ENCODE peak calls at places on chromosomes 7 and 10, in nine cellular contexts. T is brain microvascular endothelial cell; M is body of pancreas; Y is endothelial cell of umbilical vein; H is effector memory CD4-positive, alpha-beta T cell; V is esophagus squamous epithelium; S is GM12878; W is small intestine; Z is CD8-positive, alpha-beta memory T cell. Q is an unnamed sample.

GRCh38 chr7:116399808-116400207 is 99.7 kb upstream of the CAV2 start:
- DNase-seq in T (peak), M (no peak), Y (peak), H (no peak), V (no peak), S (no peak), W (no peak), Z (no peak), Q (no peak)

GRCh38 chr7:138755331-138755747 is 42.5 kb upstream of the TMEM213 start:
- DNase-seq in T (no peak), M (no peak), Y (no peak), H (no peak), V (no peak), S (no peak), W (no peak), Z (no peak), Q (no peak)

GRCh38 chr7:143507094-143507518 is 29.4 kb downstream of the TAS2R41 start:
- DNase-seq in T (no peak), M (no peak), Y (no peak), H (no peak), V (no peak), S (no peak), W (no peak), Z (no peak), Q (no peak)

GRCh38 chr7:100130608-100131453 is 4.1 kb downstream of the MBLAC1 start:
- DNase-seq in T (peak), M (peak), Y (peak), H (peak), V (no peak), S (no peak), W (peak), Z (peak), Q (peak)

GRCh38 chr10:88525371-88526079 is 57.6 kb downstream of the RNLS start:
- DNase-seq in T (peak), M (peak), Y (peak), H (no peak), V (no peak), S (no peak), W (peak), Z (no peak), Q (peak)

GRCh38 chr7:54831046-54831643 is 72.1 kb upstream of the SEC61G start:
- DNase-seq in T (no peak), M (no peak), Y (no peak), H (no peak), V (no peak), S (no peak), W (no peak), Z (no peak), Q (no peak)

GRCh38 chr7:44565795-44566559 is 7.7 kb downstream of the DDX56 start:
- DNase-seq in T (no peak), M (no peak), Y (no peak), H (no peak), V (no peak), S (no peak), W (no peak), Z (no peak), Q (no peak)

GRCh38 chr10:113221756-113222168 is 271.7 kb downstream of the TCF7L2 start:
- DNase-seq in T (no peak), M (no peak), Y (no peak), H (no peak), V (no peak), S (no peak), W (peak), Z (no peak), Q (no peak)

GRCh38 chr7:102287465-102288146 is 938 bp downstream of the SH2B2 start:
- DNase-seq in T (no peak), M (peak), Y (no peak), H (no peak), V (no peak), S (no peak), W (peak), Z (peak), Q (no peak)

GRCh38 chr7:25122373-25122772 is 2.7 kb downstream of the CYCS start:
- DNase-seq in T (peak), M (no peak), Y (no peak), H (no peak), V (no peak), S (no peak), W (no peak), Z (no peak), Q (no peak)

GRCh38 chr10:90458571-90458970 is 399.3 kb downstream of the HTR7 start:
- DNase-seq in T (no peak), M (no peak), Y (no peak), H (no peak), V (no peak), S (no peak), W (no peak), Z (no peak), Q (no peak)

GRCh38 chr10:93413252-93413689 is 68.9 kb downstream of the MYOF start:
- DNase-seq in T (no peak), M (no peak), Y (peak), H (peak), V (no peak), S (no peak), W (no peak), Z (peak), Q (no peak)

GRCh38 chr7:37690206-37690605 is 6.6 kb downstream of the GPR141 start:
- DNase-seq in T (no peak), M (no peak), Y (no peak), H (no peak), V (no peak), S (no peak), W (no peak), Z (no peak), Q (no peak)

GRCh38 chr10:92868557-92868956 is 20.2 kb downstream of the EXOC6 start:
- DNase-seq in T (no peak), M (no peak), Y (no peak), H (no peak), V (no peak), S (no peak), W (no peak), Z (no peak), Q (no peak)

GRCh38 chr7:77684030-77684429 is 12.2 kb upstream of the RSBN1L start:
- DNase-seq in T (peak), M (peak), Y (no peak), H (no peak), V (no peak), S (no peak), W (no peak), Z (no peak), Q (no peak)

GRCh38 chr10:17210361-17210760 is 8.9 kb upstream of the TRDMT1 start:
- DNase-seq in T (no peak), M (no peak), Y (peak), H (no peak), V (no peak), S (no peak), W (no peak), Z (no peak), Q (no peak)

GRCh38 chr7:124550036-124550435 is 215.6 kb downstream of the GPR37 start:
- DNase-seq in T (no peak), M (no peak), Y (no peak), H (no peak), V (no peak), S (no peak), W (no peak), Z (no peak), Q (no peak)

GRCh38 chr7:105641236-105641810 is 60.0 kb upstream of the EFCAB10 start:
- DNase-seq in T (no peak), M (no peak), Y (no peak), H (no peak), V (no peak), S (no peak), W (no peak), Z (no peak), Q (no peak)

DNA sequence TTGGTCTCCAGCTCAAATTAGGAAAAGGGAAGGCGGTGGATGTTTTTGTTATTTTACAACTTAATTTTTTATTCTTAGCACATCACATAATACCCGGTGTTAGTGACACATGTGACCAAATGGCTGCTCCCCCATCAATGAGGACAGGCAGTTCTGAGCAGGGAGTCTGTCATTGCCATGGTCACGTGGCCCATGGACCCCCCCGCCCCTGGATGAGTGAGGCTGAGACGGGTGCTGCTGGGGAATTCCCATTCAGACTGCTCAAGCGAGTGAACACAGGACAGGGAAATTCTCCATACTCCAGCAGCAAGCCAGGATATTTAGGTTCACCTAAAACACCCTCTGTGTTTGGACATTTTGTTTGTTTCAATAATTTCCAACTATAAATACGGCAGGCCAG is 34.7 kb upstream of the SLC35B4 start:
- DNase-seq in T (no peak), M (no peak), Y (no peak), H (no peak), V (no peak), S (no peak), W (no peak), Z (no peak), Q (no peak)
- H3K27ac ChIP-seq in T (no peak), M (no peak), Y (no peak), H (no peak), V (no peak), S (no peak), W (no peak), Z (no peak), Q (no peak)

GRCh38 chr7:9125246-9125645 is 691.8 kb downstream of the NXPH1 start:
- DNase-seq in T (no peak), M (no peak), Y (no peak), H (no peak), V (no peak), S (no peak), W (no peak), Z (no peak), Q (no peak)

GRCh38 chr7:9127901-9128300 is 694.5 kb downstream of the NXPH1 start:
- DNase-seq in T (no peak), M (no peak), Y (no peak), H (no peak), V (no peak), S (no peak), W (no peak), Z (no peak), Q (no peak)

DNA sequence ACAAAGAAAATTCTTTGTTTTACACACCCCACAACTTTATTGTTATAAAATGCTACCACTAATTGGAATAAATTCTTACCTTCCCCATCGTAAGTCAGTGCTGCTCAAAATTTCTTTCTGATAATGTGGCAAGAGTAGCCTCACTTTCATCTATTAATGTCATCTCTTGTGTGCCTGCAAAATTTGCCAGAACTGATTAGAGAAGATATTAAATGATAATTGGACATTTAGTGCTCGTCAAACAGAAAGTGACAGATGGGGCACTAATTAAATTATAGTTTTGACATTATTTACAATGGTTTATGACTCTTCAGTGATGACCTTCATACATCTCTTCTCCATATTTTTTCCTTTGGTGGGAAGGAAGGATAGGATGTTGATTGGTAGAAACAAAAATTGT is 690.9 kb downstream of the NXPH1 start:
- DNase-seq in T (no peak), M (no peak), Y (no peak), H (no peak), V (no peak), S (no peak), W (no peak), Z (no peak), Q (no peak)
- H3K27ac ChIP-seq in T (no peak), M (no peak), Y (no peak), H (no peak), V (no peak), S (no peak), W (no peak), Z (no peak), Q (no peak)

GRCh38 chr7:136728945-136729344 is 139.5 kb upstream of the CHRM2 start:
- DNase-seq in T (no peak), M (no peak), Y (no peak), H (no peak), V (no peak), S (no peak), W (no peak), Z (no peak), Q (no peak)

DNA sequence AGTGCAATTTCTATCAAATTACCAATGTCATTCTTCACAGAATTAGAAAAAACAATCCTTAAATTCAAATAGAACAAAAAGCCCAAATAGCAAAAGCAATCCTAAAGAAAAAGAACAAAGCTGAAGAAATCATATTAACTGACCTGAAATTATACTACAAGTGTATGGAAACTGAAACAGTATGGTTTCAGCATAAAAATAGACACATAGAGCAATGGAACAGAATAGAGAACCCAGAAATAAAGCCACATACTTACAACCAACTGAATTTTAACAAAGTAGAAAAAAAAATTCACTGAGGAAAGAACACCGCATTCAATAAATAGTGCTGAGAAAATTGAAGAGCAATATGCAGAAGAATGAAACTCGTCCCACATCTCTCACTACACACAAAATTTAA is 142.0 kb upstream of the CHRM2 start:
- DNase-seq in T (no peak), M (no peak), Y (no peak), H (no peak), V (no peak), S (no peak), W (no peak), Z (no peak), Q (no peak)
- H3K27ac ChIP-seq in T (no peak), M (no peak), Y (no peak), H (no peak), V (no peak), S (no peak), W (no peak), Z (no peak), Q (no peak)

GRCh38 chr7:157291404-157292080 is 45.3 kb upstream of the DNAJB6 start:
- DNase-seq in T (no peak), M (no peak), Y (no peak), H (no peak), V (no peak), S (no peak), W (no peak), Z (no peak), Q (no peak)
- H3K27ac ChIP-seq in T (no peak), M (no peak), Y (no peak), H (no peak), V (peak), S (no peak), W (no peak), Z (no peak), Q (no peak)

DNA sequence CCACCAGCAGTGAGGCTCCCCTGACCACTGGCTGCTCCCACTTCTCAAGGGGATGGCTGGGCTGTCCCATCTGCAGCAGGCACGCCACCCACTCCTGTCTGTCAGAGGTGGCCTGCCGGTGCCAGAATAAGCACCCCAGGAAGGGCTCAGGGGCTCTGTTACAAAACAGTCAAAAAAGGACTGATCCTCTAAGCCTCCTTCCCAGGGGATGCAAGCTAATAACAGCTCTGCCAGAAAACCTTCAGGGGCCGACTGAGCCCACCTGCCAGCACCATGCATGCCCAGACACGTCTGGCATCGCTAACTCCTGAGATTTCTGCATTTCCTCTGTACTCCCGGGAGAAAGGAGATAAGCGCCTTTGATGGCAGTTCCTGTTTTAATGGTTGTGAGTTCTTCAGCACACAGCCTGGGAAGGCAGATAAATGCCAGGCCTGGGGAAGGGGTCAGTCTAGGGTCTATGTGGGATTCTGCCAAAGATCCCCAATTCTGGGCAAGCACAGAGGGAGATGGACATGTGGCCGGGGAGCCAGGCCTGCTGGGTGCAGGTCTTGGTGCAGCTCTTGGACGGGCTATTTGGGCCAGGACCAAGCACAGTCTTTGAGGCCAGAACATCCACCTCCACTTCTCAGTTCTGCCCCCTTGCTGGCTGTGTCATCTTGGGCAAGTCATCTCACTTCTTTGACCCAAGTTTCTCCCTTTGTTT is 128.4 kb downstream of the ARHGAP22 start:
- DNase-seq in T (no peak), M (no peak), Y (peak), H (no peak), V (no peak), S (no peak), W (no peak), Z (no peak), Q (no peak)
- H3K27ac ChIP-seq in T (no peak), M (no peak), Y (no peak), H (no peak), V (no peak), S (no peak), W (no peak), Z (no peak), Q (no peak)

DNA sequence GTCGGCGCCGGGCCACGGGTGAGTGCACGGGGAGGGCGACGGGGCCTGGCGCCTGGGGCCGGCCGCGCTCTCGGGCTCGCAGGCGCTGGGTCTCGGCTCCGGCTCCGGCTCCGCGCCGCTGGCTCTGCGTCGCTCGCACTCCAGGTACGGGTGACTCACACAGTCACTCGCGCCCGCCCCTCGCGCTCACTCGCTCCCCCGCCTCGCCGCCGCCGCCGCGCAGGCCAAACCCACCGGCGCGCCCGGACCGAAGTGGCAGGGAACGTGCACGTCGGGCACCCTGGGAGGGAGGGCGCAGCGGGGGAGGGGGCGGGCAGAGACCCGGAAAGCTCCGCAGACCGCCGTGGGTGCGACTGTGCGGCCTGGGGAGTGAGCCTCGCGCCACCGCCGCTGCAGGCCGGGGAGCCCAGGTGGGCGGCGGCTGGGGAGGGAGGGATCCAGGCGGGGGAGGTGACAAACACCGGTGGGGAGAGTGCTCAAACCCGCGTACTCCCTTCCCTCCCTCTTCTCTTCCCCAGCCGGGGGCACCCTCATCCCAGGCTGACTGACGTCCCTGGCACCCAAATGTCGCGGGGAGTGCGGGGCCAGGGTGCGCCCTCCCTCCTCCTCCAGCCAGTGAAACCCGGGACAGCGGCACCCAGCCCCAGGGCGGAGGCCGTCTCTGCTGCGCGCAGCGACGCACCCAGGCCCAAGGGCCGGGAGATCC is 277.0 kb upstream of the NEBL start:
- DNase-seq in T (no peak), M (peak), Y (no peak), H (no peak), V (no peak), S (no peak), W (peak), Z (no peak), Q (peak)
- H3K27ac ChIP-seq in T (no peak), M (peak), Y (no peak), H (no peak), V (peak), S (no peak), W (no peak), Z (no peak), Q (no peak)

GRCh38 chr7:149823191-149823630 is 15.0 kb upstream of the ZNF862 start:
- DNase-seq in T (no peak), M (no peak), Y (no peak), H (no peak), V (no peak), S (no peak), W (no peak), Z (peak), Q (no peak)
- H3K27ac ChIP-seq in T (no peak), M (no peak), Y (no peak), H (no peak), V (no peak), S (no peak), W (no peak), Z (no peak), Q (no peak)

DNA sequence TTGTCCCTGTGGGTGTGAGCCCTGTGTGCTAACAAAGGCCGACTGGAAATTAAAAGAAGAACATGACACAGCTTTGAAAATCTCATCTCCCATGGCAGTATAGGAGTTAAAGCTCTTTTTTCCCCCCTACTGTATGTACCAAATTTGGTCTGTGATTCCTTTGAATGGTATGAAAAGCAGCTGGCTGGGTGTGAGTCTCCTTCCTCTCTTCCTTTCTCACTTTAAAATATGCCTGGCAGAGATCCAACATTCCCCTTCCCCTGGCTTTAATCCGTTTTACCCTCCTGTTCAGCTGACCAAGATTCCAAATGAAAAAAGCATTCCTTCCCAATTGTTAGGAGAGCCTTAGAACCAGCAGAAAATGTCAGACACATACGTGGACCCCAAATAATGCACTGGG is 225.0 kb upstream of the CELF2 start:
- DNase-seq in T (peak), M (no peak), Y (peak), H (no peak), V (no peak), S (no peak), W (no peak), Z (no peak), Q (no peak)
- H3K27ac ChIP-seq in T (peak), M (no peak), Y (peak), H (no peak), V (no peak), S (no peak), W (no peak), Z (no peak), Q (peak)

GRCh38 chr7:151925446-151926335 is 30.6 kb upstream of the GALNTL5 start:
- DNase-seq in T (peak), M (peak), Y (no peak), H (no peak), V (no peak), S (no peak), W (peak), Z (no peak), Q (no peak)
- H3K27ac ChIP-seq in T (peak), M (peak), Y (no peak), H (no peak), V (peak), S (no peak), W (peak), Z (peak), Q (peak)